ENCODE peak calls at places on chromosomes 16 and 17, in six cellular contexts. Z, O, T, A, I and M are unnamed samples.

GRCh38 chr17:40436631-40437030 is 6.6 kb upstream of the IGFBP4 start:
- DNase-seq in Z (no peak), O (no peak), T (no peak), A (no peak), I (no peak), M (no peak)

GRCh38 chr16:67993207-67994036 is 5.9 kb downstream of the DPEP2 start:
- DNase-seq in Z (peak; percentile 84), O (peak; percentile 88), T (peak; percentile 72), A (peak; percentile 85), I (peak; percentile 85), M (no peak)

GRCh38 chr16:80041399-80041798 is 440.9 kb upstream of the MAF start:
- DNase-seq in Z (no peak), O (no peak), T (no peak), A (no peak), I (no peak), M (no peak)

GRCh38 chr17:79220201-79220714 is 145.6 kb downstream of the ENGASE start:
- DNase-seq in Z (no peak), O (no peak), T (no peak), A (no peak), I (no peak), M (no peak)

GRCh38 chr16:97822-98221 is 19.8 kb downstream of the MPG start:
- DNase-seq in Z (no peak), O (no peak), T (no peak), A (no peak), I (no peak), M (no peak)

GRCh38 chr17:15279011-15279477 is 13.9 kb upstream of the PMP22 start:
- DNase-seq in Z (no peak), O (no peak), T (peak; percentile 57), A (no peak), I (no peak), M (no peak)

GRCh38 chr17:19940722-19941464 is 36.7 kb downstream of the AKAP10 start:
- DNase-seq in Z (no peak), O (no peak), T (no peak), A (no peak), I (no peak), M (no peak)

GRCh38 chr16:2535644-2536021 is 2.2 kb upstream of the PDPK1 start:
- DNase-seq in Z (no peak), O (no peak), T (no peak), A (peak; percentile 55), I (no peak), M (no peak)

GRCh38 chr17:59375858-59376257 is 44.4 kb downstream of the YPEL2 start:
- DNase-seq in Z (no peak), O (no peak), T (no peak), A (no peak), I (no peak), M (no peak)

GRCh38 chr17:4605826-4606225 is 21.5 kb downstream of the SMTNL2 start:
- DNase-seq in Z (no peak), O (peak; percentile 71), T (no peak), A (no peak), I (no peak), M (no peak)

GRCh38 chr17:29714146-29714545 is 91.4 kb upstream of the CORO6 start:
- DNase-seq in Z (no peak), O (no peak), T (no peak), A (no peak), I (no peak), M (no peak)

GRCh38 chr16:31002252-31002700 is 8.2 kb downstream of the STX1B start:
- DNase-seq in Z (no peak), O (no peak), T (no peak), A (no peak), I (no peak), M (no peak)

GRCh38 chr16:705748-706188 is at the start of gene FBXL16:
- DNase-seq in Z (peak; percentile 71), O (no peak), T (peak; percentile 74), A (no peak), I (no peak), M (no peak)

GRCh38 chr17:62652251-62653001 is 25.0 kb downstream of the MRC2 start:
- DNase-seq in Z (no peak), O (peak; percentile 76), T (no peak), A (peak; percentile 76), I (peak; percentile 24), M (no peak)

GRCh38 chr16:50263940-50264929 is 2.1 kb upstream of the ADCY7 start:
- DNase-seq in Z (no peak), O (no peak), T (no peak), A (no peak), I (no peak), M (no peak)

GRCh38 chr17:28989028-28989427 is 16.8 kb downstream of the SEZ6 start:
- DNase-seq in Z (no peak), O (no peak), T (no peak), A (no peak), I (no peak), M (no peak)

GRCh38 chr17:36133629-36134259 is 30.1 kb downstream of the CCL4 start:
- DNase-seq in Z (no peak), O (no peak), T (no peak), A (no peak), I (no peak), M (no peak)

GRCh38 chr16:47017636-47018035 is 44.2 kb upstream of the DNAJA2 start:
- DNase-seq in Z (no peak), O (no peak), T (no peak), A (no peak), I (no peak), M (no peak)

GRCh38 chr16:89116341-89117238 is 22.9 kb downstream of the ACSF3 start:
- DNase-seq in Z (no peak), O (no peak), T (no peak), A (peak; percentile 10), I (no peak), M (no peak)

GRCh38 chr17:1541367-1541904 is 21.2 kb downstream of the PITPNA start:
- DNase-seq in Z (no peak), O (no peak), T (no peak), A (no peak), I (no peak), M (no peak)

GRCh38 chr17:8825802-8826201 is 26.6 kb upstream of the MFSD6L start:
- DNase-seq in Z (no peak), O (no peak), T (no peak), A (no peak), I (no peak), M (no peak)

GRCh38 chr16:30351586-30352419 is 3.3 kb downstream of the CD2BP2 start:
- DNase-seq in Z (no peak), O (peak; percentile 80), T (no peak), A (peak; percentile 89), I (no peak), M (no peak)

GRCh38 chr17:73013816-73014663 is 78.4 kb downstream of the SLC39A11 start:
- DNase-seq in Z (no peak), O (no peak), T (no peak), A (no peak), I (no peak), M (no peak)

GRCh38 chr17:2453865-2454264 is 53.0 kb upstream of the MNT start:
- DNase-seq in Z (no peak), O (no peak), T (no peak), A (no peak), I (no peak), M (no peak)

DNA sequence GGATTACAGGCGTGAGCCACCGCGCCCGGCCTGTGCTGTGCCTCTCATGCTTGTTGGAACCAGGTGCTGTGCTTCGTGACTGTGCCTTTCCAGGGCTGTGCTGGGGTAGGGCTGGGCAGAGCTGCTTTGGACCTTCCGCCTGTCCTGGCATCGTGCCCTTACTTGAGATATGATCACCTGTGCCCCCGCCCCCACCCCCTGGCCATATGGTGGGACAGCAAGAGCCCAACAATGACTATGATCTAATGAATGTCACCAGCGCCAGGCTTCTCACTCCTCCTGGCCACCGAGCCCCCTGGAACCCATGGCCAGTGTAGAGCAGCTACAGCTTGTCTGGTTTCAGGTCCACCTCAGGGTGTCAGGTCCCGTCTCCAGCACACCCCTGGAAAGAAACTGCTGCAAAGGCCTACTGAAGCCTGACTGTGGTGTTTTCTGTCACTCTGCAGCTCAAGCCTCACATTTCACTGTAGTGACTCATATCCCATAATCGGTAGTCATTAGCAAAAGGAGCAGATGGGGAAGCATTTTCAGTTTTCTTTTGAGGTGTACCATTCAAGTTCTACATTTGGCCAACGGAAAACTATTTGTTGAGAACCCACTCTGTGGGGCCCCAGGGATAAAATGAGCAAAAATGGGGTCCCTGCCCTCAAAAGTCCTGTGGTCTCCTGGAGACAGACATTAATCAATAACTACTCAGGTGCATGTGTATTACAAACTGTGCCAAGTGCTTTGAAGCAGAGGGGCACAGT is 22.1 kb downstream of the FCSK start:
- DNase-seq in Z (peak; percentile 33), O (no peak), T (peak; percentile 92), A (peak; percentile 46), I (no peak), M (no peak)
- H3K27ac ChIP-seq in Z (peak overlapping the region; percentile 80), O (peak overlapping the region; percentile 49), T (peak overlapping the region; percentile 91), A (peak overlapping the region; percentile 77), I (no peak overlapping the region), M (peak overlapping the region; percentile 21)

GRCh38 chr17:80984749-80985148 is 6.9 kb upstream of the CHMP6 start:
- DNase-seq in Z (no peak), O (no peak), T (no peak), A (peak; percentile 28), I (no peak), M (no peak)
- H3K27ac ChIP-seq in Z (no peak overlapping the region), O (no peak overlapping the region), T (no peak overlapping the region), A (no peak overlapping the region), I (no peak overlapping the region), M (no peak overlapping the region)

DNA sequence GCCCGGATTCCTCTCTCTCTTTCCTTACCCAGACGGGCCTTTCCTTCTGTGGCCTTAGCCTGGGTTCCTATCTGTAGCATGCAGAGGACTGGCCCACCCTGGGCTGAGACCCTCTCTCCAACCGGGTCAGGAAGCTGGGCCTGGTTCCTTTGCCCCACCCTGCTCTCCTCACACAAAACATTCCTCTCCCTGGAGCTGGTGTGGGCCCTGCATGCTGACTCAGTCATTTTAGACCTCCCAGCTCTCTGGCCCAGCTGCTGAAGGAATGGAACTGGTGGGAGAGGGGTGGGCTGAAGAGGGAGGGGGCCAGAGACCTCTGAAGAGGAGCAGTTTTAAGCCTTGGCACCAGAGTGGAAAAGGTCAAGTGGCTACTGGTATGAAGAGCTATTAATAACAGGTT is 957 bp downstream of the MYL4 start:
- DNase-seq in Z (no peak), O (no peak), T (no peak), A (no peak), I (no peak), M (no peak)
- H3K27ac ChIP-seq in Z (no peak overlapping the region), O (peak overlapping the region; percentile 52), T (no peak overlapping the region), A (no peak overlapping the region), I (no peak overlapping the region), M (no peak overlapping the region)

DNA sequence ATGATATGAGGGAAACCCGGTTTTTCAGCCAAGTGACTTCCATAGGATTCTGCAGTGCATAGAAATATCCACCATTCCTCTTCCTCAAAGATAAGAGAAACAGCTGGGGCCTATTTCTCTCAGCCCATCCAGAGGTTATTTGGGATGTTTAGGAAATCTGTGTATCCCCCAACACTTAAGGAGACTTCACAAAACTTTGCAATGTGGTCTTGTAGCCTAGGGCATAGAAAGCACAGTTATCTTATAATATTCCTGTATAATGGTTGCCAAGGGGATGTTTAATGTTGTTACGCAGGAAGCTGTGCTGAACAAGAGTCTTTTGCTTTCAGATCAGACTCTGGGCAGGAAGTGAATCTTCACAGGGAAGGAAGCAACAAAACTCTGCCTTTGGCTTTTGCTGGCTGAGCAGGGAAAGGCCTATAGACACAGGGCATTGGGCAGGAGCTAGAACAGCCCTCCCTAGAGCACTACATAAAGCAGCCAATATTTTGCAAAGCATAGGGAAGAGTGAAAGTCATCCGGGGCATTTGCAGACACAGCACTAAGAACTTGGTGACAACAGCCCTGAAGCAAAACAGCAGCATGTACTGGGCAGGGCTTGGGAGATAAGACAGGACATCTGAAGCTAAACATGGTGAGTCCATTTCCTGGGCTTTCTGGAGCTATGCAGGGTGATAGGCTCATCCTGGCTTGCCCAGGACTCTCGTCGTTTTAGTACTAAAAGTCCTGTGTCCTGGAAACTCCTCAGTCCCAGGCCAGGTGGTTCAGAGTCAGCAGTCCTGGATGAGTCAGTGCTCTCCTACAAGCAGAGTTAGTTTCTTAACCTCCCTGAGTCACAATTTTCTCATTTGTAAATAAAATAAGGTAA is 18.7 kb upstream of the BEAN1 start:
- DNase-seq in Z (no peak), O (no peak), T (peak; percentile 81), A (no peak), I (peak; percentile 18), M (peak; percentile 90)
- H3K27ac ChIP-seq in Z (no peak overlapping the region), O (peak overlapping the region; percentile 73), T (peak overlapping the region; percentile 97), A (no peak overlapping the region), I (peak overlapping the region; percentile 22), M (peak overlapping the region; percentile 97)